ENCODE peak calls at places on chromosomes 12 and 14, in nine cellular contexts. One of them, this sample, is unnamed. For H3K9me3 and H3K4me1, the result is how much of the 10 kb centered on the place peaks cover.

GRCh38 chr12:27651201-27651600 is 45.0 kb upstream of the REP15 start:
- DNase-seq in uterus: no peak
- DNase-seq in right cardiac atrium: no peak
- DNase-seq in adrenal gland: no peak
- DNase-seq in lung: no peak
- DNase-seq in psoas muscle: no peak
- DNase-seq in pancreas: no peak
- DNase-seq in neural progenitor cell: no peak
- DNase-seq in NT2/D1: no peak
- DNase-seq in this sample: no peak

GRCh38 chr12:88052686-88053085 is 23.5 kb upstream of the C12orf50 start:
- DNase-seq in right cardiac atrium: peak
- DNase-seq in uterus: no peak
- DNase-seq in pancreas: no peak
- DNase-seq in psoas muscle: no peak
- DNase-seq in adrenal gland: no peak
- DNase-seq in lung: no peak
- DNase-seq in NT2/D1: peak
- DNase-seq in neural progenitor cell: peak
- DNase-seq in this sample: no peak

GRCh38 chr14:54837508-54838149 is 65.0 kb downstream of the GCH1 start:
- DNase-seq in psoas muscle: no peak
- DNase-seq in lung: no peak
- DNase-seq in neural progenitor cell: no peak
- DNase-seq in NT2/D1: no peak
- DNase-seq in uterus: no peak
- DNase-seq in adrenal gland: no peak
- DNase-seq in pancreas: no peak
- DNase-seq in right cardiac atrium: no peak
- DNase-seq in this sample: no peak

GRCh38 chr12:91023326-91024004 is 18.7 kb upstream of the EPYC start:
- DNase-seq in psoas muscle: no peak
- DNase-seq in lung: no peak
- DNase-seq in NT2/D1: no peak
- DNase-seq in neural progenitor cell: no peak
- DNase-seq in uterus: no peak
- DNase-seq in right cardiac atrium: no peak
- DNase-seq in pancreas: no peak
- DNase-seq in adrenal gland: no peak
- DNase-seq in this sample: peak

GRCh38 chr12:88509851-88510250 is 70.4 kb downstream of the KITLG start:
- DNase-seq in right cardiac atrium: no peak
- DNase-seq in neural progenitor cell: no peak
- DNase-seq in lung: no peak
- DNase-seq in uterus: no peak
- DNase-seq in adrenal gland: no peak
- DNase-seq in psoas muscle: no peak
- DNase-seq in pancreas: no peak
- DNase-seq in NT2/D1: no peak
- DNase-seq in this sample: no peak

GRCh38 chr14:68487805-68488590 is 304.9 kb downstream of the ZFP36L1 start:
- DNase-seq in adrenal gland: no peak
- DNase-seq in uterus: no peak
- DNase-seq in lung: no peak
- DNase-seq in right cardiac atrium: no peak
- DNase-seq in psoas muscle: no peak
- DNase-seq in pancreas: no peak
- DNase-seq in NT2/D1: no peak
- DNase-seq in neural progenitor cell: peak
- DNase-seq in this sample: no peak

GRCh38 chr12:119990382-119990874 is 1.4 kb downstream of the BICDL1 start:
- DNase-seq in psoas muscle: no peak
- DNase-seq in lung: no peak
- DNase-seq in adrenal gland: no peak
- DNase-seq in uterus: no peak
- DNase-seq in NT2/D1: no peak
- DNase-seq in right cardiac atrium: no peak
- DNase-seq in neural progenitor cell: peak
- DNase-seq in pancreas: no peak
- DNase-seq in this sample: no peak

GRCh38 chr14:95838862-95839261 is 37.8 kb upstream of the TUNAR start:
- DNase-seq in adrenal gland: no peak
- DNase-seq in NT2/D1: no peak
- DNase-seq in lung: no peak
- DNase-seq in pancreas: no peak
- DNase-seq in psoas muscle: no peak
- DNase-seq in right cardiac atrium: no peak
- DNase-seq in uterus: no peak
- DNase-seq in neural progenitor cell: no peak
- DNase-seq in this sample: no peak

GRCh38 chr12:48280572-48280971 is 70.1 kb downstream of the ZNF641 start:
- DNase-seq in lung: no peak
- DNase-seq in uterus: no peak
- DNase-seq in neural progenitor cell: no peak
- DNase-seq in right cardiac atrium: peak
- DNase-seq in NT2/D1: no peak
- DNase-seq in psoas muscle: no peak
- DNase-seq in pancreas: no peak
- DNase-seq in adrenal gland: no peak
- DNase-seq in this sample: peak

GRCh38 chr12:45660330-45660729 is 69.2 kb upstream of the ARID2 start:
- DNase-seq in psoas muscle: no peak
- DNase-seq in lung: no peak
- DNase-seq in neural progenitor cell: no peak
- DNase-seq in uterus: no peak
- DNase-seq in NT2/D1: no peak
- DNase-seq in pancreas: no peak
- DNase-seq in adrenal gland: no peak
- DNase-seq in right cardiac atrium: no peak
- DNase-seq in this sample: no peak

GRCh38 chr12:49052451-49053208 is 8.0 kb downstream of the KMT2D start:
- DNase-seq in psoas muscle: no peak
- DNase-seq in lung: no peak
- DNase-seq in right cardiac atrium: no peak
- DNase-seq in adrenal gland: no peak
- DNase-seq in NT2/D1: no peak
- DNase-seq in neural progenitor cell: no peak
- DNase-seq in pancreas: no peak
- DNase-seq in uterus: no peak
- DNase-seq in this sample: no peak

GRCh38 chr12:65725376-65725775 is 98.9 kb upstream of the HMGA2 start:
- DNase-seq in uterus: no peak
- DNase-seq in pancreas: no peak
- DNase-seq in NT2/D1: no peak
- DNase-seq in adrenal gland: no peak
- DNase-seq in lung: no peak
- DNase-seq in right cardiac atrium: no peak
- DNase-seq in neural progenitor cell: no peak
- DNase-seq in psoas muscle: no peak
- DNase-seq in this sample: peak

GRCh38 chr12:94186461-94187237 is 38.3 kb downstream of the PLXNC1 start:
- DNase-seq in pancreas: peak
- DNase-seq in NT2/D1: no peak
- DNase-seq in right cardiac atrium: peak
- DNase-seq in psoas muscle: peak
- DNase-seq in lung: no peak
- DNase-seq in uterus: peak
- DNase-seq in adrenal gland: no peak
- DNase-seq in neural progenitor cell: peak
- DNase-seq in this sample: no peak

GRCh38 chr14:56918849-56919574 is 108.7 kb upstream of the OTX2 start:
- DNase-seq in psoas muscle: no peak
- DNase-seq in pancreas: no peak
- DNase-seq in right cardiac atrium: no peak
- DNase-seq in adrenal gland: no peak
- DNase-seq in lung: no peak
- DNase-seq in neural progenitor cell: no peak
- DNase-seq in uterus: no peak
- DNase-seq in NT2/D1: peak
- DNase-seq in this sample: no peak

GRCh38 chr14:104214819-104215218 is 76.4 kb downstream of the KIF26A start:
- DNase-seq in pancreas: no peak
- DNase-seq in adrenal gland: no peak
- DNase-seq in uterus: no peak
- DNase-seq in psoas muscle: no peak
- DNase-seq in lung: no peak
- DNase-seq in neural progenitor cell: no peak
- DNase-seq in NT2/D1: no peak
- DNase-seq in right cardiac atrium: no peak
- DNase-seq in this sample: no peak
- H3K9me3 ChIP-seq in pancreas: under half
- H3K9me3 ChIP-seq in adrenal gland: under half
- H3K9me3 ChIP-seq in uterus: under half
- H3K9me3 ChIP-seq in psoas muscle: under half
- H3K9me3 ChIP-seq in lung: under half
- H3K9me3 ChIP-seq in neural progenitor cell: under half
- H3K9me3 ChIP-seq in NT2/D1: under half
- H3K9me3 ChIP-seq in right cardiac atrium: under half
- H3K9me3 ChIP-seq in this sample: under half

GRCh38 chr12:124917841-124918621 is 3.6 kb upstream of the UBC start:
- DNase-seq in right cardiac atrium: no peak
- DNase-seq in adrenal gland: no peak
- DNase-seq in uterus: no peak
- DNase-seq in NT2/D1: no peak
- DNase-seq in neural progenitor cell: no peak
- DNase-seq in pancreas: peak
- DNase-seq in psoas muscle: no peak
- DNase-seq in lung: no peak
- DNase-seq in this sample: no peak

GRCh38 chr12:124921200-124922008 is 7.0 kb upstream of the UBC start:
- DNase-seq in right cardiac atrium: peak
- DNase-seq in lung: no peak
- DNase-seq in psoas muscle: peak
- DNase-seq in pancreas: peak
- DNase-seq in neural progenitor cell: peak
- DNase-seq in uterus: no peak
- DNase-seq in NT2/D1: no peak
- DNase-seq in adrenal gland: peak
- DNase-seq in this sample: peak

GRCh38 chr12:124920353-124920935 is 6.0 kb upstream of the UBC start:
- DNase-seq in right cardiac atrium: no peak
- DNase-seq in pancreas: no peak
- DNase-seq in uterus: no peak
- DNase-seq in psoas muscle: no peak
- DNase-seq in lung: no peak
- DNase-seq in neural progenitor cell: peak
- DNase-seq in adrenal gland: no peak
- DNase-seq in NT2/D1: no peak
- DNase-seq in this sample: no peak

GRCh38 chr12:124917135-124917840 is 2.8 kb upstream of the UBC start:
- DNase-seq in pancreas: peak
- DNase-seq in neural progenitor cell: peak
- DNase-seq in right cardiac atrium: peak
- DNase-seq in psoas muscle: peak
- DNase-seq in adrenal gland: peak
- DNase-seq in NT2/D1: peak
- DNase-seq in lung: peak
- DNase-seq in uterus: peak
- DNase-seq in this sample: peak

GRCh38 chr12:124919646-124920352 is 5.3 kb upstream of the UBC start:
- DNase-seq in adrenal gland: peak
- DNase-seq in neural progenitor cell: peak
- DNase-seq in uterus: no peak
- DNase-seq in right cardiac atrium: no peak
- DNase-seq in NT2/D1: no peak
- DNase-seq in pancreas: no peak
- DNase-seq in lung: no peak
- DNase-seq in psoas muscle: no peak
- DNase-seq in this sample: no peak
- H3K4me1 ChIP-seq in adrenal gland: under half
- H3K4me1 ChIP-seq in neural progenitor cell: half or more
- H3K4me1 ChIP-seq in uterus: under half
- H3K4me1 ChIP-seq in right cardiac atrium: under half
- H3K4me1 ChIP-seq in NT2/D1: under half
- H3K4me1 ChIP-seq in pancreas: under half
- H3K4me1 ChIP-seq in lung: under half
- H3K4me1 ChIP-seq in psoas muscle: under half
- H3K4me1 ChIP-seq in this sample: half or more

DNA sequence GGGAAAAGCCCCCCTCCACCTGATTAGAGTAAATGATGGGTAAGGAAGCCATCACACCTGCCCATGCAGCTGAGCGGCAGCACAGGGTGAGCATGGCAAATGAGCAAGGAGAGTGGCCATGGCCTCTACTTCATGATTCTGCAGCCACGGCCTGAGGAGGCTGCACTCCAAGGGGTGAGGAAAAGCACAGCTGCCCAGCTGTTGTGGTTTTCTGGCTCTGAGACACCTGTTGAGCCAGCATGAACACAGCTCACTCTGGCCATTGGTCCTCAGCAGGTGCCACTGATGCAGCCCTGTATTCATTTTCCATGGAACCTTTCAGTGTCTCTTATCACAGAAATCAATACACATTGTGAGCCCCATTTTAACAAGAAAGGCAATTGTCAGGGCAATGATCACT is 707.2 kb downstream of the AACS start:
- DNase-seq in right cardiac atrium: no peak
- DNase-seq in adrenal gland: no peak
- DNase-seq in psoas muscle: no peak
- DNase-seq in neural progenitor cell: no peak
- DNase-seq in pancreas: no peak
- DNase-seq in lung: no peak
- DNase-seq in NT2/D1: no peak
- DNase-seq in uterus: no peak
- DNase-seq in this sample: no peak
- H3K9me3 ChIP-seq in right cardiac atrium: under half
- H3K9me3 ChIP-seq in adrenal gland: under half
- H3K9me3 ChIP-seq in psoas muscle: under half
- H3K9me3 ChIP-seq in neural progenitor cell: under half
- H3K9me3 ChIP-seq in pancreas: under half
- H3K9me3 ChIP-seq in lung: under half
- H3K9me3 ChIP-seq in NT2/D1: under half
- H3K9me3 ChIP-seq in uterus: under half
- H3K9me3 ChIP-seq in this sample: under half

DNA sequence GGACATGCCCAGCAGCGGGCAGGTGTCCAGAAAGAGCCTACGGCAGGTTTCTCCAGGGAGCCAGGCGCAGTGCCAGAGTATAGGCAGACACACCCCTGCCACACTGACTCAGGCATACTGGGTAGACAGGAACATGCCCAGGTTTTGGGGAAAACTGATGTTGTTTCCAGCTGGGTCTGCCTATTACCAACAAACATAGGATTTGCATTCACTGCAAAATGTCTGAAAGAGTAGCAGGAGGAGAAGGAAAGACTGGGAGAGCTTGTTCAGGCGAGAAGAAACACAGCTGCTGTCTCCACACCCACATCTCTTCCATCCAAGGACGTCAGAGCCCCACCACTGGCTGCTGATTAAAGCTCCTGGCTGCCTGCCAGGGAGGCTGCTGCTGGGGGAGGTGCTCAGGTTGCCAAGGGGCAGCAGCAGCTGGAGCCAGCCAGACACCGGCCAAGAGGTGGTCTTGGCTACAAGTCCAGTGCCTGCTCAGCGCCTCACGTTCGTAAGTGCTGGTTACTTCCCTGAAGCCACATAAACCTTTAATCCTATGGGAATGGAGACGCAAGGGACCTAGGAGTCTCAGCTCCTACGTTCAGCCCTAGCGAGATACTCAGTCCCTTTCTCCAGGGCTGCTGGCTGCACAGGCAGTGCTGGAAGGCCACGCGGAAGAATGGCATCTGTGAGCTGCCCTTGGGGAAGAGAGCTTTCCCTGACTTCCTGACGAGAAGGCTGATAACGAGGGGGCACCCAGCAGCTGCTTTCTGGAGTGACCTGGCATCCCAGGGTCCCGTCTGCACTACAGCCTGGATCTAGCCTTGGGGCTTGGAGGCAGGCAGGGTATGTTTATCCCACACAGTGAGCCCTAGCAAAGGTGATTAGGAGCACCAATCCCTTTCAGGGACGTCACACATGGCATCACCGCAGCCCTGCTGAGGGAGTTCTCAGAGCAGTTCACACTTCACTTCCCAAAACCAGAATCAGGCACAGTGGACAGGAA is 58.1 kb downstream of the PLEKHG3 start:
- DNase-seq in neural progenitor cell: peak
- DNase-seq in psoas muscle: peak
- DNase-seq in uterus: peak
- DNase-seq in NT2/D1: no peak
- DNase-seq in right cardiac atrium: peak
- DNase-seq in lung: peak
- DNase-seq in adrenal gland: peak
- DNase-seq in pancreas: peak
- DNase-seq in this sample: peak
- H3K4me1 ChIP-seq in neural progenitor cell: half or more
- H3K4me1 ChIP-seq in psoas muscle: under half
- H3K4me1 ChIP-seq in uterus: under half
- H3K4me1 ChIP-seq in NT2/D1: under half
- H3K4me1 ChIP-seq in right cardiac atrium: under half
- H3K4me1 ChIP-seq in lung: under half
- H3K4me1 ChIP-seq in adrenal gland: under half
- H3K4me1 ChIP-seq in pancreas: half or more
- H3K4me1 ChIP-seq in this sample: half or more